ENCODE peak calls at places on chromosomes 3 and 15, in six cellular contexts. One of them, this sample, is unnamed.

GRCh38 chr3:61804782-61805181 is 243.4 kb downstream of the PTPRG start:
- DNase-seq in MM.1S: no peak
- DNase-seq in ovary: no peak
- DNase-seq in choroid plexus epithelial cell: no peak
- DNase-seq in MCF 10A: no peak
- DNase-seq in body of pancreas: no peak
- DNase-seq in this sample: no peak

GRCh38 chr3:119099785-119100184 is 46.2 kb upstream of the TEX55 start:
- DNase-seq in MM.1S: no peak
- DNase-seq in ovary: no peak
- DNase-seq in choroid plexus epithelial cell: no peak
- DNase-seq in MCF 10A: no peak
- DNase-seq in body of pancreas: no peak
- DNase-seq in this sample: no peak

GRCh38 chr3:125582707-125583106 is 12.6 kb downstream of the OSBPL11 start:
- DNase-seq in MM.1S: no peak
- DNase-seq in ovary: no peak
- DNase-seq in choroid plexus epithelial cell: peak
- DNase-seq in MCF 10A: peak
- DNase-seq in body of pancreas: no peak
- DNase-seq in this sample: peak

GRCh38 chr3:139234491-139234890 is 109.3 kb upstream of the MRPS22 start:
- DNase-seq in MM.1S: no peak
- DNase-seq in ovary: no peak
- DNase-seq in choroid plexus epithelial cell: no peak
- DNase-seq in MCF 10A: no peak
- DNase-seq in body of pancreas: no peak
- DNase-seq in this sample: no peak

GRCh38 chr15:56927816-56928215 is 9.4 kb downstream of the TCF12 start:
- DNase-seq in MM.1S: no peak
- DNase-seq in ovary: no peak
- DNase-seq in choroid plexus epithelial cell: peak
- DNase-seq in MCF 10A: no peak
- DNase-seq in body of pancreas: no peak
- DNase-seq in this sample: no peak

GRCh38 chr3:12193485-12194165 is 34.9 kb upstream of the TIMP4 start:
- DNase-seq in MM.1S: peak
- DNase-seq in ovary: no peak
- DNase-seq in choroid plexus epithelial cell: peak
- DNase-seq in MCF 10A: peak
- DNase-seq in body of pancreas: peak
- DNase-seq in this sample: peak

GRCh38 chr3:172112348-172113123 is 73.2 kb downstream of the FNDC3B start:
- DNase-seq in MM.1S: no peak
- DNase-seq in ovary: no peak
- DNase-seq in choroid plexus epithelial cell: no peak
- DNase-seq in MCF 10A: no peak
- DNase-seq in body of pancreas: no peak
- DNase-seq in this sample: no peak

GRCh38 chr3:35664460-35664919 is 25.2 kb downstream of the ARPP21 start:
- DNase-seq in MM.1S: no peak
- DNase-seq in ovary: peak
- DNase-seq in choroid plexus epithelial cell: peak
- DNase-seq in MCF 10A: no peak
- DNase-seq in body of pancreas: peak
- DNase-seq in this sample: no peak

GRCh38 chr3:42084593-42084992 is 6.6 kb upstream of the TRAK1 start:
- DNase-seq in MM.1S: no peak
- DNase-seq in ovary: no peak
- DNase-seq in choroid plexus epithelial cell: no peak
- DNase-seq in MCF 10A: no peak
- DNase-seq in body of pancreas: no peak
- DNase-seq in this sample: no peak

GRCh38 chr3:41318520-41318919 is 119.2 kb downstream of the CTNNB1 start:
- DNase-seq in MM.1S: no peak
- DNase-seq in ovary: no peak
- DNase-seq in choroid plexus epithelial cell: no peak
- DNase-seq in MCF 10A: peak
- DNase-seq in body of pancreas: no peak
- DNase-seq in this sample: no peak

GRCh38 chr3:12750223-12750622 is 8.8 kb downstream of the TMEM40 start:
- DNase-seq in MM.1S: no peak
- DNase-seq in ovary: no peak
- DNase-seq in choroid plexus epithelial cell: peak
- DNase-seq in MCF 10A: peak
- DNase-seq in body of pancreas: peak
- DNase-seq in this sample: no peak

GRCh38 chr15:53310709-53311108 is 448.8 kb downstream of the WDR72 start:
- DNase-seq in MM.1S: no peak
- DNase-seq in ovary: no peak
- DNase-seq in choroid plexus epithelial cell: no peak
- DNase-seq in MCF 10A: no peak
- DNase-seq in body of pancreas: no peak
- DNase-seq in this sample: no peak

GRCh38 chr3:126284258-126284904 is 72.8 kb downstream of the KLF15 start:
- DNase-seq in MM.1S: no peak
- DNase-seq in ovary: no peak
- DNase-seq in choroid plexus epithelial cell: peak
- DNase-seq in MCF 10A: peak
- DNase-seq in body of pancreas: peak
- DNase-seq in this sample: no peak

GRCh38 chr3:23968467-23969184 is 23.5 kb downstream of the NR1D2 start:
- DNase-seq in MM.1S: no peak
- DNase-seq in ovary: no peak
- DNase-seq in choroid plexus epithelial cell: peak
- DNase-seq in MCF 10A: peak
- DNase-seq in body of pancreas: no peak
- DNase-seq in this sample: no peak

GRCh38 chr15:34883042-34883441 is 86.5 kb downstream of the AQR start:
- DNase-seq in MM.1S: no peak
- DNase-seq in ovary: no peak
- DNase-seq in choroid plexus epithelial cell: peak
- DNase-seq in MCF 10A: peak
- DNase-seq in body of pancreas: no peak
- DNase-seq in this sample: no peak

GRCh38 chr15:84750583-84751092 is 2.2 kb downstream of the ZNF592 start:
- DNase-seq in MM.1S: no peak
- DNase-seq in ovary: no peak
- DNase-seq in choroid plexus epithelial cell: no peak
- DNase-seq in MCF 10A: no peak
- DNase-seq in body of pancreas: no peak
- DNase-seq in this sample: peak

GRCh38 chr3:193330500-193331204 is 47.9 kb downstream of the ATP13A5 start:
- DNase-seq in MM.1S: no peak
- DNase-seq in ovary: no peak
- DNase-seq in choroid plexus epithelial cell: no peak
- DNase-seq in MCF 10A: no peak
- DNase-seq in body of pancreas: no peak
- DNase-seq in this sample: no peak

GRCh38 chr3:101848326-101848725 is 988 bp upstream of the NFKBIZ start:
- DNase-seq in MM.1S: no peak
- DNase-seq in ovary: no peak
- DNase-seq in choroid plexus epithelial cell: no peak
- DNase-seq in MCF 10A: no peak
- DNase-seq in body of pancreas: no peak
- DNase-seq in this sample: no peak

GRCh38 chr3:124834723-124835718 is 52.1 kb downstream of the ITGB5 start:
- DNase-seq in MM.1S: peak
- DNase-seq in ovary: peak
- DNase-seq in choroid plexus epithelial cell: peak
- DNase-seq in MCF 10A: peak
- DNase-seq in body of pancreas: peak
- DNase-seq in this sample: peak

GRCh38 chr3:189531271-189531670 is 99.9 kb upstream of the TP63 start:
- DNase-seq in MM.1S: no peak
- DNase-seq in ovary: no peak
- DNase-seq in choroid plexus epithelial cell: no peak
- DNase-seq in MCF 10A: no peak
- DNase-seq in body of pancreas: no peak
- DNase-seq in this sample: no peak

GRCh38 chr3:177478170-177478859 is 281.0 kb upstream of the TBL1XR1 start:
- DNase-seq in MM.1S: no peak
- DNase-seq in ovary: no peak
- DNase-seq in choroid plexus epithelial cell: peak
- DNase-seq in MCF 10A: peak
- DNase-seq in body of pancreas: peak
- DNase-seq in this sample: no peak

GRCh38 chr15:91865903-91866302 is 12.4 kb downstream of the SLCO3A1 start:
- DNase-seq in MM.1S: no peak
- DNase-seq in ovary: no peak
- DNase-seq in choroid plexus epithelial cell: no peak
- DNase-seq in MCF 10A: no peak
- DNase-seq in body of pancreas: no peak
- DNase-seq in this sample: no peak

GRCh38 chr15:62122249-62122648 is 42.8 kb downstream of the C2CD4B start:
- DNase-seq in MM.1S: no peak
- DNase-seq in ovary: no peak
- DNase-seq in choroid plexus epithelial cell: no peak
- DNase-seq in MCF 10A: no peak
- DNase-seq in body of pancreas: no peak
- DNase-seq in this sample: no peak

GRCh38 chr3:180282386-180282785 is 245.6 kb upstream of the PEX5L start:
- DNase-seq in MM.1S: no peak
- DNase-seq in ovary: no peak
- DNase-seq in choroid plexus epithelial cell: no peak
- DNase-seq in MCF 10A: no peak
- DNase-seq in body of pancreas: no peak
- DNase-seq in this sample: no peak

GRCh38 chr3:14892226-14892625 is 55.2 kb upstream of the NR2C2 start:
- DNase-seq in MM.1S: no peak
- DNase-seq in ovary: no peak
- DNase-seq in choroid plexus epithelial cell: no peak
- DNase-seq in MCF 10A: no peak
- DNase-seq in body of pancreas: no peak
- DNase-seq in this sample: no peak

GRCh38 chr3:111669926-111670630 is 74.9 kb upstream of the ZBED2 start:
- DNase-seq in MM.1S: no peak
- DNase-seq in ovary: no peak
- DNase-seq in choroid plexus epithelial cell: peak
- DNase-seq in MCF 10A: no peak
- DNase-seq in body of pancreas: no peak
- DNase-seq in this sample: no peak

GRCh38 chr3:181955566-181955965 is 243.8 kb downstream of the SOX2 start:
- DNase-seq in MM.1S: peak
- DNase-seq in ovary: no peak
- DNase-seq in choroid plexus epithelial cell: no peak
- DNase-seq in MCF 10A: no peak
- DNase-seq in body of pancreas: no peak
- DNase-seq in this sample: no peak

GRCh38 chr3:14298442-14298841 is 104.0 kb upstream of the SLC6A6 start:
- DNase-seq in MM.1S: no peak
- DNase-seq in ovary: no peak
- DNase-seq in choroid plexus epithelial cell: no peak
- DNase-seq in MCF 10A: no peak
- DNase-seq in body of pancreas: no peak
- DNase-seq in this sample: no peak

GRCh38 chr3:45870099-45870498 is 16.2 kb upstream of the CCR9 start:
- DNase-seq in MM.1S: peak
- DNase-seq in ovary: no peak
- DNase-seq in choroid plexus epithelial cell: no peak
- DNase-seq in MCF 10A: no peak
- DNase-seq in body of pancreas: no peak
- DNase-seq in this sample: no peak

GRCh38 chr3:63386568-63386967 is 108.5 kb downstream of the SYNPR start:
- DNase-seq in MM.1S: no peak
- DNase-seq in ovary: no peak
- DNase-seq in choroid plexus epithelial cell: no peak
- DNase-seq in MCF 10A: no peak
- DNase-seq in body of pancreas: no peak
- DNase-seq in this sample: no peak
- TF ChIP-seq CTCF in MM.1S: no peak
- TF ChIP-seq CTCF in ovary: no peak
- TF ChIP-seq CTCF in choroid plexus epithelial cell: no peak
- TF ChIP-seq CTCF in MCF 10A: no peak
- TF ChIP-seq CTCF in body of pancreas: no peak
- TF ChIP-seq CTCF in this sample: no peak

GRCh38 chr3:535566-536416 is 339.2 kb downstream of the CHL1 start:
- DNase-seq in MM.1S: no peak
- DNase-seq in ovary: peak
- DNase-seq in choroid plexus epithelial cell: peak
- DNase-seq in MCF 10A: no peak
- DNase-seq in body of pancreas: peak
- DNase-seq in this sample: no peak
- TF ChIP-seq CTCF in MM.1S: no peak
- TF ChIP-seq CTCF in ovary: no peak
- TF ChIP-seq CTCF in choroid plexus epithelial cell: no peak
- TF ChIP-seq CTCF in MCF 10A: no peak
- TF ChIP-seq CTCF in body of pancreas: peak
- TF ChIP-seq CTCF in this sample: no peak

GRCh38 chr3:78978037-78978436 is 789.8 kb downstream of the ROBO1 start:
- DNase-seq in MM.1S: no peak
- DNase-seq in ovary: no peak
- DNase-seq in choroid plexus epithelial cell: peak
- DNase-seq in MCF 10A: peak
- DNase-seq in body of pancreas: no peak
- DNase-seq in this sample: no peak
- TF ChIP-seq CTCF in MM.1S: peak
- TF ChIP-seq CTCF in ovary: no peak
- TF ChIP-seq CTCF in choroid plexus epithelial cell: peak
- TF ChIP-seq CTCF in MCF 10A: peak
- TF ChIP-seq CTCF in body of pancreas: peak
- TF ChIP-seq CTCF in this sample: no peak

GRCh38 chr3:129715854-129716253 is 109.4 kb upstream of the PLXND1 start:
- DNase-seq in MM.1S: no peak
- DNase-seq in ovary: no peak
- DNase-seq in choroid plexus epithelial cell: no peak
- DNase-seq in MCF 10A: no peak
- DNase-seq in body of pancreas: no peak
- DNase-seq in this sample: no peak
- TF ChIP-seq CTCF in MM.1S: no peak
- TF ChIP-seq CTCF in ovary: no peak
- TF ChIP-seq CTCF in choroid plexus epithelial cell: no peak
- TF ChIP-seq CTCF in MCF 10A: no peak
- TF ChIP-seq CTCF in body of pancreas: no peak
- TF ChIP-seq CTCF in this sample: no peak

GRCh38 chr3:17686613-17687012 is 55.8 kb downstream of the TBC1D5 start:
- DNase-seq in MM.1S: peak
- DNase-seq in ovary: no peak
- DNase-seq in choroid plexus epithelial cell: peak
- DNase-seq in MCF 10A: peak
- DNase-seq in body of pancreas: no peak
- DNase-seq in this sample: no peak
- TF ChIP-seq CTCF in MM.1S: peak
- TF ChIP-seq CTCF in ovary: no peak
- TF ChIP-seq CTCF in choroid plexus epithelial cell: peak
- TF ChIP-seq CTCF in MCF 10A: peak
- TF ChIP-seq CTCF in body of pancreas: no peak
- TF ChIP-seq CTCF in this sample: no peak

GRCh38 chr3:117439812-117440211 is 730.2 kb downstream of the TUSC7 start:
- DNase-seq in MM.1S: no peak
- DNase-seq in ovary: no peak
- DNase-seq in choroid plexus epithelial cell: peak
- DNase-seq in MCF 10A: peak
- DNase-seq in body of pancreas: peak
- DNase-seq in this sample: no peak
- TF ChIP-seq CTCF in MM.1S: no peak
- TF ChIP-seq CTCF in ovary: no peak
- TF ChIP-seq CTCF in choroid plexus epithelial cell: peak
- TF ChIP-seq CTCF in MCF 10A: peak
- TF ChIP-seq CTCF in body of pancreas: peak
- TF ChIP-seq CTCF in this sample: no peak

This sample was measured in GM13976.